ENCODE peak calls at places on chromosomes 5 and 9, in nine cellular contexts. Q is foreskin fibroblast, I is breast epithelium, Z is PC-9, L is NT2/D1, P is HFF-Myc, S is psoas muscle, K is mucosa of descending colon, H is AG10803. C is an unnamed sample.

GRCh38 chr9:101711330-101711941 is 27.0 kb downstream of the GRIN3A start:
- DNase-seq in Q (no peak), I (no peak), Z (peak), L (peak), P (no peak), S (no peak), K (no peak), H (peak), C (no peak)

GRCh38 chr5:149913449-149914419 is 30.9 kb downstream of the PDE6A start:
- DNase-seq in Q (no peak), I (no peak), Z (no peak), L (no peak), P (no peak), S (no peak), K (no peak), H (no peak), C (no peak)

GRCh38 chr5:111855356-111855755 is 98.4 kb upstream of the NREP start:
- DNase-seq in Q (no peak), I (no peak), Z (no peak), L (no peak), P (no peak), S (no peak), K (no peak), H (no peak), C (no peak)

GRCh38 chr5:60805470-60805869 is 38.6 kb downstream of the ELOVL7 start:
- DNase-seq in Q (peak), I (no peak), Z (no peak), L (no peak), P (no peak), S (no peak), K (no peak), H (peak), C (peak)

GRCh38 chr9:130036099-130036498 is 6.9 kb downstream of the FNBP1 start:
- DNase-seq in Q (peak), I (no peak), Z (no peak), L (no peak), P (no peak), S (no peak), K (no peak), H (no peak), C (peak)

GRCh38 chr5:10578869-10579268 is 15.0 kb downstream of the ANKRD33B start:
- DNase-seq in Q (no peak), I (no peak), Z (no peak), L (no peak), P (no peak), S (no peak), K (no peak), H (no peak), C (no peak)

GRCh38 chr9:107999890-108000289 is 510.3 kb upstream of the KLF4 start:
- DNase-seq in Q (peak), I (no peak), Z (peak), L (no peak), P (no peak), S (no peak), K (peak), H (peak), C (peak)

GRCh38 chr5:134420326-134420725 is 8.6 kb upstream of the CDKN2AIPNL start:
- DNase-seq in Q (peak), I (no peak), Z (no peak), L (no peak), P (no peak), S (no peak), K (no peak), H (no peak), C (peak)

GRCh38 chr5:77630246-77631165 is 8.0 kb downstream of the OTP start:
- DNase-seq in Q (peak), I (no peak), Z (peak), L (no peak), P (no peak), S (peak), K (peak), H (peak), C (no peak)

GRCh38 chr5:171495122-171495700 is 75.8 kb downstream of the FGF18 start:
- DNase-seq in Q (no peak), I (no peak), Z (peak), L (no peak), P (peak), S (no peak), K (no peak), H (peak), C (peak)

GRCh38 chr5:3619584-3619983 is 24.0 kb downstream of the IRX1 start:
- DNase-seq in Q (no peak), I (no peak), Z (no peak), L (no peak), P (no peak), S (no peak), K (no peak), H (no peak), C (no peak)

GRCh38 chr5:137815202-137815990 is 52.3 kb upstream of the MYOT start:
- DNase-seq in Q (no peak), I (no peak), Z (no peak), L (no peak), P (no peak), S (no peak), K (no peak), H (no peak), C (no peak)

GRCh38 chr9:132365986-132366385 is 11.2 kb upstream of the SETX start:
- DNase-seq in Q (no peak), I (no peak), Z (no peak), L (no peak), P (no peak), S (no peak), K (no peak), H (no peak), C (no peak)

GRCh38 chr5:83026507-83026906 is 50.7 kb downstream of the TMEM167A start:
- DNase-seq in Q (no peak), I (no peak), Z (no peak), L (peak), P (no peak), S (no peak), K (no peak), H (no peak), C (no peak)

GRCh38 chr9:137294091-137294683 is 7.9 kb downstream of the NRARP start:
- DNase-seq in Q (peak), I (no peak), Z (peak), L (no peak), P (no peak), S (no peak), K (peak), H (no peak), C (peak)

GRCh38 chr5:67165524-67166459 is 30.8 kb downstream of the CD180 start:
- DNase-seq in Q (peak), I (peak), Z (no peak), L (peak), P (no peak), S (peak), K (peak), H (peak), C (peak)

GRCh38 chr5:141172381-141173204 is at the start of gene PCDHB7:
- DNase-seq in Q (peak), I (no peak), Z (peak), L (peak), P (no peak), S (no peak), K (no peak), H (peak), C (peak)

GRCh38 chr9:95793924-95794828 is 81.3 kb upstream of the ERCC6L2 start:
- DNase-seq in Q (peak), I (no peak), Z (no peak), L (no peak), P (peak), S (no peak), K (no peak), H (peak), C (peak)

GRCh38 chr9:7130421-7130820 is 372.6 kb downstream of the KDM4C start:
- DNase-seq in Q (no peak), I (no peak), Z (no peak), L (no peak), P (no peak), S (no peak), K (no peak), H (no peak), C (no peak)

GRCh38 chr5:32098291-32098690 is 75.8 kb downstream of the GOLPH3 start:
- DNase-seq in Q (peak), I (no peak), Z (no peak), L (no peak), P (no peak), S (no peak), K (no peak), H (no peak), C (peak)

GRCh38 chr9:21432640-21433425 is 7.4 kb upstream of the IFNA1 start:
- DNase-seq in Q (no peak), I (no peak), Z (no peak), L (no peak), P (no peak), S (no peak), K (no peak), H (no peak), C (no peak)

GRCh38 chr9:13569706-13570423 is 290.4 kb upstream of the MPDZ start:
- DNase-seq in Q (peak), I (no peak), Z (no peak), L (no peak), P (no peak), S (no peak), K (no peak), H (peak), C (peak)

GRCh38 chr5:85345818-85346217 is 961.1 kb upstream of the EDIL3 start:
- DNase-seq in Q (no peak), I (no peak), Z (no peak), L (no peak), P (no peak), S (no peak), K (no peak), H (no peak), C (no peak)

GRCh38 chr5:133421394-133421793 is 190.9 kb downstream of the FSTL4 start:
- DNase-seq in Q (no peak), I (no peak), Z (no peak), L (no peak), P (no peak), S (no peak), K (no peak), H (no peak), C (peak)

GRCh38 chr5:57887851-57888621 is 405.4 kb upstream of the ACTBL2 start:
- DNase-seq in Q (peak), I (peak), Z (peak), L (no peak), P (no peak), S (no peak), K (peak), H (peak), C (peak)

GRCh38 chr5:75380099-75380498 is 43.1 kb downstream of the HMGCR start:
- DNase-seq in Q (no peak), I (no peak), Z (no peak), L (no peak), P (no peak), S (no peak), K (no peak), H (no peak), C (no peak)

GRCh38 chr9:98195671-98196070 is 3.2 kb upstream of the CORO2A start:
- DNase-seq in Q (no peak), I (no peak), Z (no peak), L (no peak), P (no peak), S (no peak), K (no peak), H (no peak), C (no peak)

GRCh38 chr9:16191691-16192402 is 639.0 kb downstream of the CCDC171 start:
- DNase-seq in Q (peak), I (no peak), Z (peak), L (peak), P (peak), S (peak), K (peak), H (peak), C (peak)

GRCh38 chr9:20760246-20760901 is 76.3 kb downstream of the FOCAD start:
- DNase-seq in Q (no peak), I (no peak), Z (no peak), L (no peak), P (no peak), S (no peak), K (no peak), H (no peak), C (no peak)

GRCh38 chr5:151660616-151661015 is 26.1 kb downstream of the SPARC start:
- DNase-seq in Q (peak), I (no peak), Z (no peak), L (no peak), P (no peak), S (no peak), K (no peak), H (peak), C (peak)

GRCh38 chr5:172150514-172151425 is 37.3 kb downstream of the STK10 start:
- DNase-seq in Q (peak), I (no peak), Z (no peak), L (no peak), P (no peak), S (peak), K (peak), H (peak), C (no peak)

GRCh38 chr5:145568581-145568980 is 266.6 kb downstream of the PRELID2 start:
- DNase-seq in Q (peak), I (no peak), Z (peak), L (no peak), P (peak), S (no peak), K (no peak), H (peak), C (peak)

GRCh38 chr9:104091028-104091590 is 3.0 kb upstream of the SMC2 start:
- DNase-seq in Q (no peak), I (no peak), Z (no peak), L (no peak), P (no peak), S (no peak), K (no peak), H (no peak), C (peak)
- H3K4me3 ChIP-seq in Q (no peak), I (no peak), Z (no peak), L (no peak), P (no peak), S (peak), K (no peak), H (no peak), C (no peak)

GRCh38 chr9:1980387-1980786 is 34.8 kb upstream of the SMARCA2 start:
- DNase-seq in Q (no peak), I (no peak), Z (no peak), L (no peak), P (no peak), S (no peak), K (no peak), H (no peak), C (no peak)
- H3K4me3 ChIP-seq in Q (peak), I (no peak), Z (no peak), L (no peak), P (no peak), S (no peak), K (no peak), H (peak), C (no peak)

DNA sequence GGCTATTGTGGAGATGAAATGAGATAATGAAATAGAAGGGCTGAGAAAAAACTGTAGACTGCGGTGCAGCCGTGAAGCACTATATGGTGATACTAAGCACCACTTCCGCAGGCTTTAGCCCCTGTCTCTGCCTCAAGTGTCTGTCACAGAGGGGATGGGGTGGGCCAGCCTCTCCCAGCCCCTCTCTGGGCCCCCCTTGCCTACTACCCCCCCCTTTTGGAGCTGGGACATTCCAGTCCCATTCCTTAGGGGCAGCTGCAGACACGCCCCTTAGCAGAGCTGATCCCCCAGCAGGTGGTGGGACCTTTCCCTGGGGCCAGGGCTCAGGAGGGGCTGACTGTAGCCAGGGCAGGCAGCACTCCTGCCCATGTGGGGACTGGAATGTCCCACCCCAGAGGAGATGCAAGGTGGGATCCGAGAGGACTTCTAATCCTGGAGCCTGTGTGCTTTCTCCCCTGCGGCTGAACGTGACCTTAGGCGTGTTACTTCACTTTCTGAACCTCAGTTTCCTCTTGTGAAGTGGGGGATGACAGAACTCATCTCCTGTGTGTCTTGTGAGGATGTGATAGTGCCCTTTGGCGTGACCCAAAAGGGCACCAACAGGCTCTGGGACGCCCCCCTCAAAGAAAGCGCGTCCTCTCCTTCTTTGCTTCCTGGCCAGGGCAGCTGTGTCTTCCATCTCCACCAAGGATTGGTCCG is 2.0 kb downstream of the N4BP3 start:
- DNase-seq in Q (no peak), I (no peak), Z (no peak), L (peak), P (no peak), S (no peak), K (no peak), H (no peak), C (no peak)
- H3K4me3 ChIP-seq in Q (no peak), I (no peak), Z (no peak), L (peak), P (no peak), S (peak), K (no peak), H (no peak), C (no peak)

GRCh38 chr5:175444060-175444904 is at the start of gene DRD1:
- DNase-seq in Q (peak), I (no peak), Z (peak), L (no peak), P (no peak), S (peak), K (peak), H (peak), C (peak)
- H3K4me3 ChIP-seq in Q (no peak), I (peak), Z (no peak), L (peak), P (no peak), S (peak), K (no peak), H (no peak), C (no peak)

GRCh38 chr5:42810905-42811590 is 644 bp downstream of the SELENOP start:
- DNase-seq in Q (peak), I (no peak), Z (no peak), L (no peak), P (no peak), S (no peak), K (no peak), H (no peak), C (peak)

GRCh38 chr5:42811591-42812392 is at the start of gene SELENOP:
- DNase-seq in Q (peak), I (peak), Z (peak), L (peak), P (no peak), S (peak), K (no peak), H (peak), C (peak)

GRCh38 chr5:42807722-42808447 is 3.8 kb downstream of the SELENOP start:
- DNase-seq in Q (no peak), I (no peak), Z (no peak), L (no peak), P (no peak), S (no peak), K (no peak), H (no peak), C (no peak)

GRCh38 chr5:42806701-42807262 is 4.9 kb downstream of the SELENOP start:
- DNase-seq in Q (no peak), I (no peak), Z (no peak), L (no peak), P (no peak), S (no peak), K (no peak), H (no peak), C (no peak)

DNA sequence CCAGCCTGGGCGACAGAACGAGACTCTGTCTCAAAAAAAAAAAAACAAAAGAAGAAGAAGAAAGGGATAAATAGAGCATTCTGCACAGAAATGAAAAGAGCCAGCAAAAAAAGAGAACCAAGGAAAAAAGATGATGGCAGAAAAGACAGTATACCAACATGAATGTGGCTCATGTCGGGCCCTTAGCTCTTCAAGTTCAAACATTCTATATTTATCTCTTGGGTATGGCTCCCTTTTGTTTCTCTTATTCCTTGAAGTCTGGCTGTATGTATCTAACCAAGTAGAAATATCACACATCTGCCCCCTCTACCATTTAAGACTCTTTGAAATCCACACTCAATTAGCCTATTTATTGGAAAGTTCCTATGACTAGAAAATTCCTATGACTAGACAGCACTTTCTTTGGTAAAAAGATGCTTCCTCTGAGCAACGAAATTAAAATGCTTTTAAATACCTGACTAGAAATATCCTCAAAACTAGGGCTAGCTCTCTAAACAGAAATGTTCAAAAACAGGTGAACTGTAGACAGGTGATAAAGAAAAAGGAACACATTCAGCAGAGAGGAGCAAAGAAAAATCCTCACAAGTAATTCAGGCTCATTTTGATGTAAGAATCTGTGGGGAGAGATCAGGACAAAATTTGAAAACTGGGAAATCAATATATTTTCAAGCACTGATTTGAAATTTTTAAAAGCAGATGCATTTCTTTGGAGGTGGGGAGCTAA is 2.6 kb downstream of the SELENOP start:
- DNase-seq in Q (no peak), I (no peak), Z (no peak), L (no peak), P (no peak), S (no peak), K (no peak), H (no peak), C (no peak)
- H3K4me3 ChIP-seq in Q (no peak), I (peak), Z (no peak), L (no peak), P (no peak), S (peak), K (no peak), H (no peak), C (no peak)

DNA sequence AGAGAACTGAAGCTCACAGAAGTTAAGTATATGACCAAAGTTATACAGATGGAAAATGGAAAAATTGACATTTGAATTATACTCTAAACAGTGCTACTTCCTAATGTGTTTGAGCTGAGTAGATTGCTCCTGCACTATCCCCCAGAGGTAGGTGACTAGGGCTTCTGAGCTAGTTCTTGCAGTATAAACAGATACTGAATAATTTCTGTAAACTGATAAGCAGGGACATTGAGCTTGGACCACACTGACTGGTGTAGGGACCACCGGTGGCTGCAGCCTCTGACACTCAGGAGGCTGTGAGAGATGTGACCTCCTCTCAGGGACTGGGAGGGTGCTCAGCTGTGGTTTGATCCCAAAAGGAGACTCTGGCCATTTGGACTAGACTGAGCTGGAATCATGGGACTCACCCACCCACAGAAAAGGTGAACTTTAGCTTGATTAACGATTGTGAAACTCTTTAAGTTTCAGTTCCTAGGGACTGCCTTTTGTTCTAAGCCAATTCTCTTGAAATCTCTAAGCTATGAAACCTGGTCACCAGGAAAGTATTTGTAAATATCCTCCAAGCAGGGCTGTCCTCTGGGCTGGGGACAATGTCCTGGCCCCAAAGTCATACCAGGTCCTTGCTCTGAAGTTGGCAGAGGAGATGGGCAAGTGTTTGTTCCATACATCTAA is 291.5 kb downstream of the SEC61B start:
- DNase-seq in Q (no peak), I (no peak), Z (no peak), L (no peak), P (no peak), S (no peak), K (no peak), H (no peak), C (no peak)
- H3K4me3 ChIP-seq in Q (no peak), I (no peak), Z (no peak), L (no peak), P (no peak), S (no peak), K (no peak), H (no peak), C (no peak)